ENCODE peak calls at places on chromosome 4, in four cellular contexts. One of them, this sample, is unnamed.

GRCh38 chr4:108651068-108651794 is 832 bp downstream of the OSTC start:
- DNase-seq in non-pigmented ciliary epithelial cell: peak; percentile 37
- DNase-seq in stimulated activated CD8-positive, alpha-beta memory T cell treated with anti-CD3 and anti-CD28 coated beads, Interleukin-7, amount 100 ng/mL, for 1 hour: no peak
- DNase-seq in hypothalamus: no peak
- DNase-seq in this sample: no peak

GRCh38 chr4:7408166-7408565 is 26.6 kb downstream of the PSAPL1 start:
- DNase-seq in hypothalamus: no peak
- DNase-seq in non-pigmented ciliary epithelial cell: no peak
- DNase-seq in stimulated activated CD8-positive, alpha-beta memory T cell treated with anti-CD3 and anti-CD28 coated beads, Interleukin-7, amount 100 ng/mL, for 1 hour: no peak
- DNase-seq in this sample: no peak

GRCh38 chr4:47597696-47598095 is 112.6 kb downstream of the ATP10D start:
- DNase-seq in stimulated activated CD8-positive, alpha-beta memory T cell treated with anti-CD3 and anti-CD28 coated beads, Interleukin-7, amount 100 ng/mL, for 1 hour: no peak
- DNase-seq in hypothalamus: no peak
- DNase-seq in non-pigmented ciliary epithelial cell: no peak
- DNase-seq in this sample: no peak

GRCh38 chr4:6446538-6447451 is 25.6 kb downstream of the PPP2R2C start:
- DNase-seq in hypothalamus: peak; percentile 64
- DNase-seq in stimulated activated CD8-positive, alpha-beta memory T cell treated with anti-CD3 and anti-CD28 coated beads, Interleukin-7, amount 100 ng/mL, for 1 hour: no peak
- DNase-seq in non-pigmented ciliary epithelial cell: no peak
- DNase-seq in this sample: no peak

GRCh38 chr4:47531241-47531953 is 46.3 kb downstream of the ATP10D start:
- DNase-seq in hypothalamus: no peak
- DNase-seq in stimulated activated CD8-positive, alpha-beta memory T cell treated with anti-CD3 and anti-CD28 coated beads, Interleukin-7, amount 100 ng/mL, for 1 hour: peak; percentile 20
- DNase-seq in non-pigmented ciliary epithelial cell: peak; percentile 97
- DNase-seq in this sample: peak; percentile 53

GRCh38 chr4:67549123-67549522 is 3.8 kb upstream of the CENPC start:
- DNase-seq in stimulated activated CD8-positive, alpha-beta memory T cell treated with anti-CD3 and anti-CD28 coated beads, Interleukin-7, amount 100 ng/mL, for 1 hour: no peak
- DNase-seq in non-pigmented ciliary epithelial cell: no peak
- DNase-seq in hypothalamus: no peak
- DNase-seq in this sample: no peak

GRCh38 chr4:186700746-186701145 is 22.9 kb downstream of the FAT1 start:
- DNase-seq in hypothalamus: no peak
- DNase-seq in non-pigmented ciliary epithelial cell: no peak
- DNase-seq in stimulated activated CD8-positive, alpha-beta memory T cell treated with anti-CD3 and anti-CD28 coated beads, Interleukin-7, amount 100 ng/mL, for 1 hour: no peak
- DNase-seq in this sample: no peak

GRCh38 chr4:113682730-113683129 is 78.8 kb downstream of the CAMK2D start:
- DNase-seq in stimulated activated CD8-positive, alpha-beta memory T cell treated with anti-CD3 and anti-CD28 coated beads, Interleukin-7, amount 100 ng/mL, for 1 hour: no peak
- DNase-seq in non-pigmented ciliary epithelial cell: peak; percentile 48
- DNase-seq in hypothalamus: no peak
- DNase-seq in this sample: peak; percentile 43

GRCh38 chr4:74197123-74197522 is 39.2 kb downstream of the MTHFD2L start:
- DNase-seq in hypothalamus: no peak
- DNase-seq in non-pigmented ciliary epithelial cell: no peak
- DNase-seq in stimulated activated CD8-positive, alpha-beta memory T cell treated with anti-CD3 and anti-CD28 coated beads, Interleukin-7, amount 100 ng/mL, for 1 hour: no peak
- DNase-seq in this sample: no peak

GRCh38 chr4:76198411-76199237 is 15.0 kb downstream of the SCARB2 start:
- DNase-seq in stimulated activated CD8-positive, alpha-beta memory T cell treated with anti-CD3 and anti-CD28 coated beads, Interleukin-7, amount 100 ng/mL, for 1 hour: no peak
- DNase-seq in non-pigmented ciliary epithelial cell: peak; percentile 80
- DNase-seq in hypothalamus: no peak
- DNase-seq in this sample: no peak

GRCh38 chr4:76504613-76505465 is 69.8 kb downstream of the SHROOM3 start:
- DNase-seq in hypothalamus: no peak
- DNase-seq in stimulated activated CD8-positive, alpha-beta memory T cell treated with anti-CD3 and anti-CD28 coated beads, Interleukin-7, amount 100 ng/mL, for 1 hour: no peak
- DNase-seq in non-pigmented ciliary epithelial cell: peak; percentile 32
- DNase-seq in this sample: peak; percentile 19

GRCh38 chr4:65599335-65599734 is 71.0 kb downstream of the EPHA5 start:
- DNase-seq in non-pigmented ciliary epithelial cell: peak; percentile 5
- DNase-seq in hypothalamus: no peak
- DNase-seq in stimulated activated CD8-positive, alpha-beta memory T cell treated with anti-CD3 and anti-CD28 coated beads, Interleukin-7, amount 100 ng/mL, for 1 hour: no peak
- DNase-seq in this sample: peak; percentile 14

This sample was measured in HS-5.